ENCODE peak calls at places on chromosomes 1 and 21, in nine cellular contexts. U is cardiac fibroblast, B is suprapubic skin, Q is endodermal cell, D is adrenal gland, A is HCT116, M is pancreas, I is spleen, S is endothelial cell of umbilical vein. W is an unnamed sample.

GRCh38 chr1:181405584-181405983 is 77.7 kb upstream of the CACNA1E start:
- DNase-seq in U (no peak), B (no peak), Q (no peak), D (no peak), A (no peak), M (no peak), I (no peak), S (no peak), W (no peak)

GRCh38 chr1:31523012-31523411 is 53.3 kb upstream of the TINAGL1 start:
- DNase-seq in U (no peak), B (no peak), Q (no peak), D (peak; percentile 69), A (peak; percentile 8), M (no peak), I (no peak), S (no peak), W (no peak)

GRCh38 chr21:42771503-42771805 is 107.9 kb downstream of the WDR4 start:
- DNase-seq in U (no peak), B (no peak), Q (no peak), D (no peak), A (no peak), M (no peak), I (no peak), S (no peak), W (no peak)

GRCh38 chr1:63662056-63662836 is 69.0 kb downstream of the PGM1 start:
- DNase-seq in U (peak; percentile 85), B (no peak), Q (peak; percentile 59), D (no peak), A (peak; percentile 78), M (no peak), I (no peak), S (peak; percentile 24), W (peak; percentile 88)

GRCh38 chr1:9690440-9691107 is 39.0 kb downstream of the PIK3CD start:
- DNase-seq in U (no peak), B (no peak), Q (peak; percentile 65), D (no peak), A (no peak), M (no peak), I (no peak), S (no peak), W (no peak)

GRCh38 chr1:196160066-196160795 is 448.0 kb downstream of the KCNT2 start:
- DNase-seq in U (peak; percentile 72), B (no peak), Q (no peak), D (no peak), A (no peak), M (no peak), I (no peak), S (no peak), W (peak; percentile 75)

GRCh38 chr1:43979528-43980254 is 681 bp downstream of the B4GALT2 start:
- DNase-seq in U (peak; percentile 56), B (peak; percentile 83), Q (peak; percentile 74), D (peak; percentile 70), A (no peak), M (peak; percentile 86), I (peak; percentile 85), S (peak; percentile 47), W (peak; percentile 40)

GRCh38 chr1:181369416-181369815 is 113.9 kb upstream of the CACNA1E start:
- DNase-seq in U (no peak), B (no peak), Q (peak; percentile 17), D (no peak), A (no peak), M (no peak), I (no peak), S (no peak), W (no peak)

GRCh38 chr21:14120091-14120734 is 90.5 kb downstream of the LIPI start:
- DNase-seq in U (no peak), B (no peak), Q (peak; percentile 90), D (peak; percentile 60), A (no peak), M (peak; percentile 75), I (no peak), S (no peak), W (no peak)

GRCh38 chr1:202076050-202076511 is 46.6 kb upstream of the GPR37L1 start:
- DNase-seq in U (no peak), B (no peak), Q (peak; percentile 78), D (no peak), A (no peak), M (no peak), I (no peak), S (no peak), W (no peak)

DNA sequence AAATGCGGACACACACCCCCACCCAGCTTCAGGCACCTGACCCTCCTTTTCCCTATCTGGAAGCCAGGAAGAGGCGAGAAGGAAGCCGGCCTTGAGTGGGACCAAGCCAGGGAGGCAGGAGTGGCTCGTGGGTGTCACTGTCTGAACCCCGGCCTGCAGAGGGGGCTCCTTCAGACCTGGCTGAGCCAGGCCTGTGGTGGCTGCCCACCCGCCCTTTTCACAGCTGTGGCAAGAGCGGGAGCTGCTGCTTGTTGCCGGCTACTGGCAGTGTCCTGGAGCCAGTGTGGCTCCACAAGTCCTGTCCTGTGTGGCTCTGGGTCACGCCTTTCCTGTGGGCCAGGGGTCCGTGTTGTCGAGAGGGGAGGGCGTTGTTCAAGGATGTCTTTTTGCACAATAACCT is 1.2 kb downstream of the PFKL start:
- DNase-seq in U (no peak), B (no peak), Q (no peak), D (no peak), A (no peak), M (no peak), I (no peak), S (no peak), W (no peak)
- TF ChIP-seq CTCF in U (no peak), B (no peak), Q (no peak), D (no peak), A (no peak), M (no peak), I (no peak), S (no peak), W (no peak)

GRCh38 chr1:156126701-156127534 is 12.4 kb downstream of the LMNA start:
- DNase-seq in U (peak; percentile 80), B (no peak), Q (no peak), D (peak; percentile 77), A (peak; percentile 70), M (no peak), I (no peak), S (peak; percentile 29), W (peak; percentile 90)

GRCh38 chr1:156128749-156129682 is 14.5 kb downstream of the LMNA start:
- DNase-seq in U (peak; percentile 91), B (no peak), Q (no peak), D (peak; percentile 85), A (no peak), M (no peak), I (no peak), S (peak; percentile 47), W (peak; percentile 70)

GRCh38 chr1:156126043-156126700 is 11.7 kb downstream of the LMNA start:
- DNase-seq in U (peak; percentile 99), B (peak; percentile 95), Q (peak; percentile 91), D (peak; percentile 94), A (peak; percentile 91), M (peak; percentile 86), I (peak; percentile 85), S (peak; percentile 96), W (peak; percentile 98)

GRCh38 chr1:156130578-156130942 is 16.0 kb downstream of the LMNA start:
- DNase-seq in U (no peak), B (no peak), Q (no peak), D (no peak), A (no peak), M (no peak), I (peak; percentile 75), S (no peak), W (no peak)

GRCh38 chr1:156129687-156130577 is 15.4 kb downstream of the LMNA start:
- DNase-seq in U (peak; percentile 98), B (peak; percentile 97), Q (peak; percentile 98), D (peak; percentile 97), A (peak; percentile 93), M (peak; percentile 90), I (peak; percentile 89), S (peak; percentile 94), W (peak; percentile 95)
- H3K4me3 ChIP-seq in U (peak overlapping the region; percentile 1), B (peak overlapping the region; percentile 30), Q (no peak overlapping the region), D (peak overlapping the region; percentile 15), A (peak overlapping the region; percentile 49), M (no peak overlapping the region), I (no peak overlapping the region), S (no peak overlapping the region), W (no peak overlapping the region)

DNA sequence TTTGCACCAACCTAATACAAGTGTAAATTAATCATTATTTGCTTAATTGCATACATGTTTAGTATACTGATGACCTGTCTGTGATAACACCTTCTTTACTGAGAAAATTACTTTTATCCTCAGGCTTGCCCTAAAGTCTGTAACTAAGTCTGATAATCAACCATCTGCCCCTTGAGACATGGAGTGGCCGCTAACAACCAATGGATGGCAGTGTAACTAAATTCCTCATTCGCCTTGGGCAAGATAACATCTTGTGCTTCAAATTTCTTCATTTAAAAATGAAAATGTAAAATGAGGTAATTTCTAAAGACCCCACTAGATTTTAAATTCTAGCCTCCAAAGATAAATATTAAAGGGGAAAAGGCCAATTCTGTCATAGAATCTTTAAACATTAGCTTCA is 85.1 kb downstream of the ENAH start:
- DNase-seq in U (no peak), B (no peak), Q (no peak), D (no peak), A (no peak), M (no peak), I (no peak), S (peak; percentile 22), W (no peak)
- TF ChIP-seq CTCF in U (no peak), B (no peak), Q (peak; percentile 65), D (no peak), A (peak; percentile 47), M (no peak), I (no peak), S (no peak), W (no peak)

GRCh38 chr1:154966111-154966510 is 4.4 kb downstream of the SHC1 start:
- DNase-seq in U (no peak), B (no peak), Q (no peak), D (no peak), A (no peak), M (no peak), I (peak; percentile 66), S (no peak), W (no peak)

GRCh38 chr1:154969246-154969645 is 1.3 kb downstream of the SHC1 start:
- DNase-seq in U (no peak), B (no peak), Q (no peak), D (no peak), A (no peak), M (no peak), I (peak; percentile 59), S (no peak), W (no peak)

GRCh38 chr1:154968731-154969130 is 1.8 kb downstream of the SHC1 start:
- DNase-seq in U (no peak), B (no peak), Q (no peak), D (no peak), A (no peak), M (no peak), I (no peak), S (no peak), W (no peak)

GRCh38 chr1:154969741-154970452 is 650 bp downstream of the SHC1 start:
- DNase-seq in U (peak; percentile 35), B (no peak), Q (no peak), D (no peak), A (no peak), M (no peak), I (peak; percentile 76), S (peak; percentile 21), W (no peak)

DNA sequence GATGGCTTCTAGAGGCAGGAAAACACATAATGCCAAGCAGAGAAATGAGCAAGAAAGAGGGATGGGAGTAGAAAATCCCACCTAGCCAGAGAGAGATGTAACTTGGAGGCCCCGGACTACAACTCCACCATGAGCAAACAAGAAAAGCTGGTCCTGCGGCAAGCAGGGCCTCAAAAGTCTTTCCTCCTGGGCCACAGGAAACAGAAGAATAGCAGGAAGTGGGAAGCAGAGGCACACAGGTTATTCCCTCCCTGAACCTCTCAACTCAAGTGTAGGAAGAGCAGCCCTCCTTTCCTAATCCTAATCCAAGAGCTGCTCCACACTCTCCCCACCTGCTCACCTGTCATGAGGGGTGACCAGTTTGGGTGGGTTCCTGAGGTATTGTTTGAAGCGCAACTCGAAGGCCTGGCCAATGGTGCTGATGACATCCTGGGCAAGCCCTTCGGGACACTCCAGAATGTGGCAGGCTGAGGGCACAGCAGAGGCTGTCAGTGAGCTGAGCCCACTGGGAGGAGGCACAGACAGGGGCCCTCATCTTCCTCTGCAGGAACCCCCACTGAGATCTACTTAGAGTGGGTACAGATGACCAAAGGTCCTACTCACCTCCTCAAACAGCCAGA is 3.1 kb downstream of the SHC1 start:
- DNase-seq in U (no peak), B (no peak), Q (no peak), D (no peak), A (no peak), M (no peak), I (no peak), S (no peak), W (no peak)
- H3K4me3 ChIP-seq in U (no peak overlapping the region), B (no peak overlapping the region), Q (peak overlapping the region; percentile 91), D (no peak overlapping the region), A (no peak overlapping the region), M (no peak overlapping the region), I (no peak overlapping the region), S (no peak overlapping the region), W (peak overlapping the region; percentile 5)

W was measured in astrocyte of the spinal cord.